ENCODE peak calls at places on chromosomes 1 and 21, in eight cellular contexts. E is left ventricle myocardium inferior; Y is progenitor cell of endocrine pancreas; C is cardiac muscle cell; M is HFF-Myc; G is CD4-positive, alpha-beta T cell; S is WTC11; W is SK-N-SH. O is an unnamed sample.
A peak's percentile ranks its signal among the peaks of the same experiment; 100 is the strongest.

GRCh38 chr1:228145050-228145343 is 4.7 kb upstream of the GJC2 start:
- DNase-seq in E (no peak), Y (no peak), C (no peak), M (no peak), G (no peak), S (no peak), W (peak; percentile 10), O (no peak)

GRCh38 chr1:156502396-156502748 is 1.8 kb upstream of the MEF2D start:
- DNase-seq in E (no peak), Y (no peak), C (no peak), M (no peak), G (no peak), S (no peak), W (no peak), O (no peak)

GRCh38 chr1:41446851-41447610 is 37.5 kb downstream of the EDN2 start:
- DNase-seq in E (no peak), Y (no peak), C (no peak), M (no peak), G (no peak), S (no peak), W (no peak), O (no peak)

GRCh38 chr1:166692354-166692753 is 146.9 kb upstream of the POGK start:
- DNase-seq in E (no peak), Y (no peak), C (no peak), M (no peak), G (no peak), S (no peak), W (no peak), O (no peak)

GRCh38 chr21:44711327-44712202 is at the start of gene TSPEAR:
- DNase-seq in E (no peak), Y (no peak), C (peak; percentile 68), M (no peak), G (no peak), S (no peak), W (peak; percentile 48), O (peak; percentile 19)

GRCh38 chr1:156368889-156369684 is at the start of gene RHBG:
- DNase-seq in E (peak; percentile 35), Y (peak; percentile 45), C (peak; percentile 37), M (no peak), G (no peak), S (peak; percentile 86), W (no peak), O (peak; percentile 59)

GRCh38 chr1:55640708-55641473 is 425.7 kb upstream of the USP24 start:
- DNase-seq in E (peak; percentile 65), Y (no peak), C (peak; percentile 4), M (peak; percentile 37), G (no peak), S (no peak), W (peak; percentile 57), O (no peak)

GRCh38 chr1:4733446-4734175 is 79.2 kb downstream of the AJAP1 start:
- DNase-seq in E (no peak), Y (no peak), C (no peak), M (no peak), G (no peak), S (no peak), W (no peak), O (no peak)

GRCh38 chr21:16587671-16588379 is 858.0 kb downstream of the USP25 start:
- DNase-seq in E (no peak), Y (no peak), C (no peak), M (no peak), G (no peak), S (no peak), W (peak; percentile 52), O (no peak)

GRCh38 chr1:69645477-69645876 is 77.8 kb downstream of the LRRC7 start:
- DNase-seq in E (no peak), Y (no peak), C (no peak), M (no peak), G (no peak), S (no peak), W (no peak), O (no peak)

GRCh38 chr1:175155473-175155856 is 37.1 kb downstream of the KIAA0040 start:
- DNase-seq in E (no peak), Y (no peak), C (no peak), M (no peak), G (no peak), S (no peak), W (no peak), O (no peak)

GRCh38 chr1:235631816-235632215 is 17.8 kb downstream of the GNG4 start:
- DNase-seq in E (no peak), Y (no peak), C (no peak), M (no peak), G (no peak), S (no peak), W (no peak), O (no peak)
- TF ChIP-seq CTCF in E (no peak), Y (peak; percentile 24), C (no peak), M (no peak), G (no peak), S (no peak), W (no peak), O (no peak)

GRCh38 chr1:240031009-240031408 is 60.7 kb upstream of the FMN2 start:
- DNase-seq in E (no peak), Y (no peak), C (no peak), M (peak; percentile 92), G (no peak), S (no peak), W (no peak), O (no peak)
- TF ChIP-seq CTCF in E (no peak), Y (no peak), C (no peak), M (no peak), G (no peak), S (no peak), W (no peak), O (no peak)

DNA sequence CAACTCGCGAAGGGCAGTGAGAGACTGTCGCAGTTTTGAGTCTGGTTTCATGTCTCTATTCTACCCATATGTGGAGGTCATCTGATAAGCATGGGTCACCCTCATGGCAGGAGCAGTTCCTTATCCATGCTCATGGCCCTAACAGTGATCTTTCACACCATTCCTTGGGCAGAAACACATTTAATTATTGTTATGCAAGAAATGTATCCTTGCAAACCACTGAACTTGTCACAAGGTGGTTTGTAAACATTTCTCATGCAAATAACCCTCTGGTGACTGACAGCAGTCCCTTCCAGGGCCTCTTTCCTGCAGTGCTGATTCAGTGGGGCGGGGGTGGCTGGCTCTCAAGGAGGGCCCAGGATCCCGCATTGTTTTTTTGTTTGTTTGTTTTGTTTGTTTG is 421.4 kb upstream of the RUNX1 start:
- DNase-seq in E (no peak), Y (no peak), C (no peak), M (no peak), G (no peak), S (peak; percentile 16), W (no peak), O (no peak)
- TF ChIP-seq CTCF in E (no peak), Y (no peak), C (no peak), M (no peak), G (no peak), S (no peak), W (no peak), O (no peak)

DNA sequence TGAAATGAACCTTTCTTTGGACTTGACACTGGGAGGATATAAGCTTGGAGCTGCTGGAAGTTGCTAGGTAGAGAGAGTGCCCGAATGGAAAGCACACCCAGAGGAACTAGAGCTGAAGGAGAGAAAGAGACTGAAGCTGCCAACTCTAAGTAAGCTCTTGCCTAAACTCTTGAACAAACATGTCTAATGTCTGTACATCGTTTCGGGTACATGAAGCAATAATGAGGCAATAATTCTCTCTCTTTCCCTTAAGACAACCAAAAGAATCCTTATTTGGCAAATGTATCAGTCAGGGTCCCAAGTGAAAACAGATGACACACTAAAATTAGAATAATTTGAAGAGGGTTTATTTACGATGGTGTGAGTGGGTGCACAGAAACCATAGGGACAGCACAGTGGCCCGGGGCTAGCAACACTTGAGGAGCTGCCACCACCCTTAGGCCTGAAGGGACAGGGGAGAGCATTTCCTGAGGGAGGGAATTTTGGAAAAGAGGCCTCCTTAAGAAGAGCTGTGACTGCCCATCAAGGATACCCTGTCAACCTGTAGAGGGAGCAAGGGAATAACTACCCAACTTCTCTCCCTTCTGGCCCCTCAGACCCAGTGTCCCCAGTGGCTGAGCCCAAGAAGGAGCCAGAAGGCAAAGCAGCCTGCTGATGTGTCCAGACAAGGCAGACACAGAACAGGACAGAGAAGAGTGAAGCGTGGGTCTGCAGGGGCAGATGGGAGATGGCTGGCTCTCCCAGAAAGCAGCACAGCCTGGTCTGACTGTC is 36.1 kb upstream of the KHDRBS1 start:
- DNase-seq in E (no peak), Y (no peak), C (peak; percentile 61), M (peak; percentile 31), G (no peak), S (peak; percentile 67), W (peak; percentile 51), O (no peak)
- TF ChIP-seq CTCF in E (peak; percentile 42), Y (peak; percentile 24), C (peak; percentile 49), M (peak; percentile 51), G (peak; percentile 16), S (peak; percentile 21), W (peak; percentile 42), O (no peak)

DNA sequence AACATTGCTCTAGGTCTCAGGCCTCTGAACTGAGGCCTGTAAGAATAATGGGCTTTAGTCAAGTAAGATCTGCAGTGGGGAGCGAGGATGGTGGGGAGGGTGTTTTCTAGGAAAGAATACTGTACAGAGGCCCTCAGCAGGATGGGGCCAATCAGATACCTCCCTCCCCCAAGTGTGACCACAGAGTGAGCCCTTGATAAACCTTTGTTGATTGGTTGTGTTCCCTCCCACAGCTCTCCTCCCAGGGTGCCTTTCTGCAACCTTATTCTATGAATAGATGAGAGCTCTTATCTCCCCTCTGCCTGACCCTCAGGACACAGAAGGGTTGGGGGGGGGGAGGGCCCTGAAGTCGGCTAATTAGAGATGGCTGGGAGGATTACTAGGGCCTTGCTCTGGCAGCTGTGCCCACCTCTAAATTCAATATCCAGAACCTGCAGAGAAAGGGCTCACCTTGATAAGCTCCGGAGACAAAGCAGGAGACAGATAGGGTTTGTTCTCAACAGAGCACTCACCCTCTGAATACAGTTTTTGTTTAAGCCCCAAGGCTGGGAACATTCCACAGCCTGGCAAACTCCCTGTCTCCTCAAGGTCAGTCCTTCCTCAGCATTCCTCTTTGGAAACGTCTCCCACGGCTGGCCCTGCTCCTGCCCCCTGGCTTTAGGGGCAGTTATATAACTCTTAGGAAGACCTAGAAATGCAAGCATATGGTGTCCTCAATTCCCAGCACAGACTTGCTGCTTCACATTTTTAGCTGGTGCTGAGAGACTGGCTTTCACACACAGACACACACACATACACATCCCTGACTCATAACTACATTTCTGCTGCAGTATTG is 42.9 kb downstream of the ATP1A1 start:
- DNase-seq in E (peak; percentile 40), Y (no peak), C (peak; percentile 91), M (no peak), G (no peak), S (peak; percentile 28), W (peak; percentile 60), O (no peak)
- TF ChIP-seq CTCF in E (peak; percentile 34), Y (peak; percentile 30), C (peak; percentile 13), M (no peak), G (no peak), S (no peak), W (no peak), O (no peak)